ENCODE peak calls at places on chromosomes 13 and 19, in ten cellular contexts. T, W, O, M, N, X, U, L, E and I are unnamed samples.

GRCh38 chr13:39781381-39781780 is 125.9 kb downstream of the COG6 start:
- DNase-seq in L (no peak), N (no peak), U (no peak), T (no peak), W (no peak), E (no peak), O (no peak), X (no peak), M (no peak), I (no peak)

GRCh38 chr19:16375936-16376185 is 51.2 kb downstream of the KLF2 start:
- DNase-seq in X (no peak), E (no peak), L (no peak), O (no peak), T (no peak), M (no peak), N (no peak), U (no peak), W (no peak), I (no peak)

GRCh38 chr13:38743499-38743898 is 56.6 kb downstream of the FREM2 start:
- DNase-seq in T (no peak), O (no peak), L (no peak), X (no peak), N (no peak), E (no peak), M (no peak), U (no peak), W (no peak), I (no peak)

GRCh38 chr13:60407095-60407494 is 10.1 kb downstream of the TDRD3 start:
- DNase-seq in O (no peak), U (no peak), L (no peak), W (no peak), E (no peak), X (no peak), M (no peak), T (no peak), N (no peak), I (no peak)

GRCh38 chr13:114054269-114054668 is 78.2 kb downstream of the RASA3 start:
- DNase-seq in O (no peak), E (no peak), N (no peak), X (no peak), U (no peak), L (no peak), M (no peak), W (no peak), T (no peak), I (no peak)

GRCh38 chr19:11092181-11092538 is 2.9 kb downstream of the LDLR start:
- DNase-seq in N (no peak), X (no peak), O (peak), T (no peak), E (no peak), U (no peak), W (no peak), M (peak), L (no peak), I (no peak)

GRCh38 chr13:96629331-96629730 is 364.9 kb downstream of the OXGR1 start:
- DNase-seq in X (no peak), W (no peak), T (no peak), O (no peak), L (no peak), U (no peak), M (no peak), E (no peak), N (no peak), I (no peak)

GRCh38 chr19:45376045-45376724 is 5.8 kb upstream of the ERCC2 start:
- DNase-seq in M (no peak), X (no peak), U (no peak), T (no peak), E (no peak), N (no peak), L (no peak), W (no peak), O (peak), I (no peak)

GRCh38 chr19:1561236-1561842 is 6.8 kb downstream of the MEX3D start:
- DNase-seq in O (no peak), T (no peak), U (no peak), M (no peak), N (no peak), X (no peak), E (no peak), W (no peak), L (no peak), I (no peak)

GRCh38 chr13:41751277-41751676 is 209.6 kb downstream of the VWA8 start:
- DNase-seq in O (peak), E (no peak), T (no peak), L (no peak), X (no peak), U (peak), W (no peak), N (no peak), M (no peak), I (no peak)

GRCh38 chr13:43284162-43284561 is 260.8 kb downstream of the DNAJC15 start:
- DNase-seq in W (no peak), M (no peak), N (no peak), O (peak), L (no peak), U (no peak), T (no peak), X (no peak), E (no peak), I (no peak)

GRCh38 chr13:23799945-23800344 is 89.3 kb downstream of the MIPEP start:
- DNase-seq in O (peak), X (no peak), L (no peak), U (no peak), T (no peak), E (no peak), W (no peak), N (no peak), M (no peak), I (no peak)

GRCh38 chr19:19657397-19657783 is 6.1 kb downstream of the ATP13A1 start:
- DNase-seq in E (no peak), L (no peak), X (no peak), T (no peak), W (no peak), N (peak), U (no peak), O (no peak), M (no peak), I (peak)

GRCh38 chr13:53782400-53783030 is 753.9 kb downstream of the OLFM4 start:
- DNase-seq in M (no peak), W (no peak), N (no peak), X (no peak), E (no peak), O (peak), L (peak), U (no peak), T (no peak), I (peak)

GRCh38 chr13:98174321-98174720 is 2.7 kb downstream of the RNF113B start:
- DNase-seq in X (no peak), T (no peak), O (no peak), L (no peak), W (no peak), M (no peak), U (no peak), E (no peak), N (no peak), I (no peak)

GRCh38 chr13:99225078-99225477 is 24.4 kb downstream of the UBAC2 start:
- DNase-seq in N (no peak), X (no peak), L (no peak), E (no peak), U (no peak), T (no peak), M (no peak), O (no peak), W (no peak), I (no peak)

GRCh38 chr19:1752757-1753728 is at the start of gene ONECUT3:
- DNase-seq in L (peak), E (no peak), W (no peak), O (no peak), M (no peak), X (no peak), T (no peak), N (no peak), U (no peak), I (no peak)

GRCh38 chr13:46771693-46772092 is 25.3 kb downstream of the ESD start:
- DNase-seq in M (no peak), N (no peak), L (no peak), O (no peak), U (no peak), W (no peak), X (no peak), E (no peak), T (no peak), I (no peak)

GRCh38 chr19:32041681-32042292 is 303.6 kb upstream of the ZNF507 start:
- DNase-seq in E (peak), L (no peak), U (peak), O (peak), W (no peak), M (no peak), X (no peak), N (no peak), T (no peak), I (peak)

GRCh38 chr19:45547965-45548609 is 36.5 kb downstream of the OPA3 start:
- DNase-seq in U (no peak), E (no peak), M (no peak), W (no peak), O (peak), L (no peak), N (no peak), X (no peak), T (no peak), I (no peak)

GRCh38 chr13:97945342-97945741 is 8.1 kb upstream of the IPO5 start:
- DNase-seq in E (no peak), U (no peak), N (no peak), W (no peak), L (no peak), O (peak), X (no peak), M (no peak), T (no peak), I (no peak)

GRCh38 chr19:29410974-29411615 is 114.7 kb upstream of the VSTM2B start:
- DNase-seq in O (no peak), U (no peak), M (no peak), X (no peak), W (no peak), L (no peak), N (no peak), E (no peak), T (no peak), I (no peak)

GRCh38 chr13:63625869-63626268 is 2210.2 kb upstream of the PCDH20 start:
- DNase-seq in N (no peak), L (no peak), E (no peak), X (no peak), U (no peak), T (no peak), O (peak), W (no peak), M (no peak), I (no peak)

GRCh38 chr19:39520541-39521204 is 5.7 kb downstream of the SELENOV start:
- DNase-seq in N (peak), E (no peak), O (no peak), M (no peak), T (no peak), W (no peak), X (no peak), L (no peak), U (no peak), I (no peak)

GRCh38 chr19:13260883-13261653 is 110.9 kb downstream of the IER2 start:
- DNase-seq in W (no peak), M (no peak), T (peak), X (no peak), L (no peak), N (no peak), O (peak), E (no peak), U (no peak), I (no peak)

GRCh38 chr19:56725829-56726424 is 54.4 kb upstream of the ZNF835 start:
- DNase-seq in W (no peak), M (no peak), U (no peak), N (no peak), T (no peak), L (no peak), X (no peak), E (no peak), O (no peak), I (no peak)

GRCh38 chr13:25179011-25179410 is 6.9 kb upstream of the AMER2 start:
- DNase-seq in O (no peak), E (no peak), M (no peak), X (no peak), T (no peak), U (no peak), L (no peak), W (no peak), N (no peak), I (no peak)

GRCh38 chr13:81058211-81058915 is 717.4 kb upstream of the SPRY2 start:
- DNase-seq in U (no peak), L (no peak), X (no peak), O (no peak), M (no peak), E (no peak), N (no peak), T (no peak), W (no peak), I (no peak)

GRCh38 chr13:49893591-49893990 is 42.5 kb downstream of the SPRYD7 start:
- DNase-seq in M (no peak), W (no peak), O (no peak), T (no peak), L (no peak), U (no peak), X (no peak), E (no peak), N (peak), I (no peak)

GRCh38 chr19:3407556-3408516 is 41.5 kb downstream of the NFIC start:
- DNase-seq in N (no peak), T (no peak), L (no peak), O (no peak), W (no peak), M (no peak), U (peak), X (peak), E (no peak), I (no peak)

GRCh38 chr19:10553943-10554381 is 10.3 kb downstream of the ATG4D start:
- DNase-seq in E (no peak), T (peak), W (no peak), O (no peak), U (no peak), M (peak), X (no peak), L (peak), N (no peak), I (no peak)

GRCh38 chr19:13098291-13099072 is 4.2 kb downstream of the LYL1 start:
- DNase-seq in X (no peak), L (peak), W (no peak), N (no peak), T (peak), M (no peak), U (no peak), O (no peak), E (no peak), I (no peak)

GRCh38 chr19:33962161-33962560 is 165.5 kb downstream of the KCTD15 start:
- DNase-seq in M (no peak), O (no peak), U (no peak), E (no peak), X (no peak), N (no peak), L (no peak), T (no peak), W (no peak), I (no peak)

GRCh38 chr13:99314640-99315176 is 7.5 kb upstream of the GPR183 start:
- DNase-seq in W (no peak), U (no peak), T (no peak), N (no peak), M (no peak), E (no peak), O (peak), X (no peak), L (no peak), I (no peak)

DNA sequence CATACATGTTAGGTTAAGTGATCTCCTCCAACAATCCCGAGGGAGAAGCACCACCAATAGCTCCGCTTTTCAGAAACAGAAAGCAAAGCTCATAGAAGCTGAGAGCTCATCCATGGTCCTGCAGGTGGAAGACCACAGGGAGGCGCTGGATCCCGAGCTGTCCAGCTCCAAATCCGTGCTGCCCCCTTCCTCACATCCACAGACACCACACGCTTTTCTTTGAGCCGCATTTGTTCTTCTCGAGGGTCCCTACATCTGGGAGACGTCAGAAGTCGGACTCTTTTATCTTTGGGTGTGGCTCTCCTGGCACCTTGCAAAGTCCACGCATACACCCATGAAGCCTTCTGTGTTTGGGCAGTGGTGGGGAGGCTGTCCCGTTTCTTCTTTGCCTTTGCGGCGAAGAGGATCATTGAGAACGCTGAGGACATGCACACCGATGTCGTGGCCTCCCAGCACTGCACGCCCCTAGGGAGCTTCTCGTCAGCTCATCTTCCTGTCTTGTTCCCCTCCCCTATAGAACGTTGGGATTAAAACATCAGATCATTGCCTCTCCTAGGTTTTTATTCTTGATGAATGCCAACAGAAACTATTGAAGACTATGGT is 184.8 kb downstream of the TEX29 start:
- DNase-seq in O (no peak), L (no peak), U (no peak), M (no peak), E (no peak), T (no peak), X (no peak), N (no peak), W (no peak), I (no peak)
- TF ChIP-seq CTCF in O (no peak), L (no peak), U (peak), M (no peak), E (no peak), T (no peak), X (no peak), N (peak), W (no peak), I (peak)

DNA sequence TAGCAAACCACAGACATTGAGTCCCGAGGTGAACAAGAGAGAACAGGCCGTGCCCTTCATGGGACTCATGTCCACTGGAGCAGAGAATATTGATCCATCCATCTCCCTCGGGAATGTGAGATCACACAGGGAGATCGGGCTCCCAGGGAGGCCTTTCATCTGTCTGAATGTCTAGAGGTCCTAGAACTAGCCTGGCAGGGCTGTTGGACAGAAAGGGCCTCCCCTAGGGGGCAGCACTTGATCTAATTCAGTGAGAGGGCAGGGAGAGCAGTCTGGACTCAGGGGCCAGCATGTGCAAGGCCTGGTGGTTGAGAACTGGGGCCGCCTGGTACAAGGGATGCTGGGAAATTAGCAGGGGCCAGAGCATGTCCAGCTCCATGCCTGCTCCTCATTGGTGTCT is 4.3 kb downstream of the RUVBL2 start:
- DNase-seq in M (no peak), U (no peak), L (no peak), X (no peak), T (no peak), N (no peak), O (peak), W (no peak), E (no peak), I (no peak)
- TF ChIP-seq CTCF in M (peak), U (peak), L (peak), X (no peak), T (no peak), N (peak), O (peak), W (no peak), E (no peak), I (peak)

GRCh38 chr19:15280915-15281683 is 48.9 kb upstream of the EPHX3 start:
- DNase-seq in O (peak), W (no peak), M (no peak), L (no peak), X (peak), E (no peak), U (peak), T (no peak), N (peak), I (no peak)
- TF ChIP-seq CTCF in O (peak), W (peak), M (no peak), L (no peak), X (no peak), E (no peak), U (peak), T (no peak), N (peak), I (peak)

GRCh38 chr19:517721-518136 is 10.4 kb downstream of the TPGS1 start:
- DNase-seq in U (no peak), E (no peak), X (no peak), O (no peak), W (no peak), N (no peak), L (no peak), T (no peak), M (no peak), I (no peak)

GRCh38 chr19:522726-523125 is 8.8 kb upstream of the CDC34 start:
- DNase-seq in M (no peak), O (no peak), X (peak), N (no peak), E (no peak), U (no peak), L (no peak), W (no peak), T (no peak), I (no peak)

GRCh38 chr19:516884-517424 is 9.7 kb downstream of the TPGS1 start:
- DNase-seq in N (no peak), M (no peak), W (no peak), O (no peak), X (no peak), T (no peak), L (no peak), U (no peak), E (no peak), I (no peak)

GRCh38 chr19:519449-519865 is 12.1 kb upstream of the CDC34 start:
- DNase-seq in L (no peak), M (no peak), O (no peak), X (no peak), W (no peak), N (no peak), T (no peak), E (no peak), U (no peak), I (no peak)

DNA sequence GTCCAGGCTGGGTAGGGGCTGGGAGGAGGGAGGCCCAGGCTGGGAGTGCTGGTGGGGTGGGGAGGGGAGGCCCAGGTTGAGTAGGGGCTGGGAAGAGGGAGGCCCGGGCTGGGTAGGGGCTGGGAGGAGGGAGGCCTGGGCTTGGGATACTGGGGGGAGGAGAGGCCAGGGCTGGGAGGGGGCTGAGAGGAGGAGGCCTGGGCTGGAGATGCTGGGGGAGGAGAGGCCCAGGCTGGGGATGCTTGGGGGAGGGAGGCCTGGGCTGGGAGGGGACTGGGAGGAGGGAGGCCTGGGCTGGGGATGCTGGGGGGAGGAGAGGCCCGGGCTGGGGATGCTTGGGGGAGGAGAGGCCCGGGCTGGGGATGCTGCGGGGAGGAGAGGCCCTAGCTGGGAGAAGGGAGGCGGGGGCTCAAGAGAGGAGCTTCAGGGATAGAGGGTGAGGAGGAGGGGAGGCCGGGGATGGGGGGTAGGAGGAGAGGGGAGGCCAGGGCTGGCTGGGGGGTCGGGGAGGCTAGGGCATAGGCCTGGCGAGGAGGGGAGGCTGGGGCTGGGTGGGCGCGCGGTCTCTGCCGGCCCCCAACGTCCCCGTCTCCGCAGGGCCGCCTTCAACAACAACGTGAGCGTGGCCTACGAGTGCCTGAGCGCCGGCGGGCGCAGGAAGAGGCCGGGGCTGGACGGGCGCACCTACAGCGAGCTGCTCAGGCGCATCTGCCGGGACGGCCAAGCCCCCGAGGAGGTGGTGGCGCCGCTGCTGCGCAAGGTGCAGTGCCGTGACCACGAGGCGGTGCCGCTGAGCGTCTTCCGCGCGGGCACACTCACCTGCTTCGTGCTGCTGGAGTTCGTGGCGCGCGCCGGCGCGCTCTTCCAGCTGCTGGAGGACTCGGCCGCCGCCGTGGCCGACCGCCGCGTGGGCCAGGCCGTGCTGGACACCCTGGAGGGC is 11.3 kb downstream of the TPGS1 start:
- DNase-seq in W (no peak), U (no peak), T (no peak), L (no peak), E (peak), O (peak), M (peak), X (no peak), N (no peak), I (no peak)
- TF ChIP-seq CTCF in W (no peak), U (no peak), T (no peak), L (no peak), E (no peak), O (no peak), M (peak), X (no peak), N (no peak), I (no peak)